ENCODE peak calls at places on chromosomes 2 and 18, in five cellular contexts. One of them, this sample, is unnamed.

GRCh38 chr2:101805146-101806088 is 107.9 kb downstream of the MAP4K4 start:
- DNase-seq in Peyer's patch: no peak
- DNase-seq in upper lobe of right lung: no peak
- DNase-seq in foreskin fibroblast: no peak
- DNase-seq in IMR-90: peak
- DNase-seq in this sample: peak

GRCh38 chr18:61579581-61579980 is 246.4 kb downstream of the CDH20 start:
- DNase-seq in Peyer's patch: no peak
- DNase-seq in upper lobe of right lung: no peak
- DNase-seq in IMR-90: no peak
- DNase-seq in foreskin fibroblast: no peak
- DNase-seq in this sample: no peak

GRCh38 chr2:225993430-225993829 is 593.9 kb downstream of the NYAP2 start:
- DNase-seq in foreskin fibroblast: peak
- DNase-seq in Peyer's patch: no peak
- DNase-seq in upper lobe of right lung: no peak
- DNase-seq in IMR-90: peak
- DNase-seq in this sample: peak

GRCh38 chr2:134682726-134683125 is 36.1 kb downstream of the TMEM163 start:
- DNase-seq in foreskin fibroblast: no peak
- DNase-seq in upper lobe of right lung: no peak
- DNase-seq in Peyer's patch: no peak
- DNase-seq in IMR-90: no peak
- DNase-seq in this sample: peak

GRCh38 chr2:16154061-16154460 is 213.7 kb downstream of the MYCN start:
- DNase-seq in Peyer's patch: no peak
- DNase-seq in IMR-90: no peak
- DNase-seq in foreskin fibroblast: no peak
- DNase-seq in upper lobe of right lung: no peak
- DNase-seq in this sample: no peak

GRCh38 chr18:64318547-64318946 is 169.7 kb upstream of the LINC00305 start:
- DNase-seq in upper lobe of right lung: no peak
- DNase-seq in foreskin fibroblast: no peak
- DNase-seq in Peyer's patch: no peak
- DNase-seq in IMR-90: no peak
- DNase-seq in this sample: no peak

GRCh38 chr2:171404258-171404657 is 29.5 kb downstream of the METTL8 start:
- DNase-seq in Peyer's patch: no peak
- DNase-seq in IMR-90: peak
- DNase-seq in upper lobe of right lung: no peak
- DNase-seq in foreskin fibroblast: peak
- DNase-seq in this sample: no peak

GRCh38 chr2:183837157-183837556 is 712.9 kb downstream of the NUP35 start:
- DNase-seq in IMR-90: no peak
- DNase-seq in upper lobe of right lung: no peak
- DNase-seq in Peyer's patch: no peak
- DNase-seq in foreskin fibroblast: no peak
- DNase-seq in this sample: no peak

GRCh38 chr2:120914839-120915521 is 179.3 kb downstream of the GLI2 start:
- DNase-seq in foreskin fibroblast: peak
- DNase-seq in IMR-90: peak
- DNase-seq in upper lobe of right lung: peak
- DNase-seq in Peyer's patch: no peak
- DNase-seq in this sample: peak

GRCh38 chr2:42569883-42570282 is 1.5 kb downstream of the MTA3 start:
- DNase-seq in Peyer's patch: no peak
- DNase-seq in foreskin fibroblast: peak
- DNase-seq in IMR-90: no peak
- DNase-seq in upper lobe of right lung: no peak
- DNase-seq in this sample: peak

GRCh38 chr2:72916743-72917137 is 579 bp upstream of the EMX1 start:
- DNase-seq in upper lobe of right lung: no peak
- DNase-seq in IMR-90: no peak
- DNase-seq in foreskin fibroblast: no peak
- DNase-seq in Peyer's patch: no peak
- DNase-seq in this sample: no peak

GRCh38 chr2:65382776-65383357 is 49.5 kb downstream of the SPRED2 start:
- DNase-seq in upper lobe of right lung: peak
- DNase-seq in IMR-90: peak
- DNase-seq in Peyer's patch: peak
- DNase-seq in foreskin fibroblast: peak
- DNase-seq in this sample: no peak

GRCh38 chr2:5176764-5177163 is 515.4 kb upstream of the SOX11 start:
- DNase-seq in upper lobe of right lung: no peak
- DNase-seq in IMR-90: peak
- DNase-seq in Peyer's patch: no peak
- DNase-seq in foreskin fibroblast: peak
- DNase-seq in this sample: no peak

GRCh38 chr2:210617732-210618330 is 61.4 kb downstream of the CPS1 start:
- DNase-seq in foreskin fibroblast: peak
- DNase-seq in IMR-90: peak
- DNase-seq in Peyer's patch: no peak
- DNase-seq in upper lobe of right lung: no peak
- DNase-seq in this sample: peak

GRCh38 chr2:121565389-121566250 is 34.9 kb downstream of the RNU4ATAC start:
- DNase-seq in upper lobe of right lung: no peak
- DNase-seq in foreskin fibroblast: no peak
- DNase-seq in Peyer's patch: no peak
- DNase-seq in IMR-90: no peak
- DNase-seq in this sample: no peak

GRCh38 chr18:79962311-79962710 is 2.1 kb upstream of the HSBP1L1 start:
- DNase-seq in foreskin fibroblast: peak
- DNase-seq in Peyer's patch: no peak
- DNase-seq in upper lobe of right lung: peak
- DNase-seq in IMR-90: peak
- DNase-seq in this sample: peak

GRCh38 chr2:213022987-213023386 is 128.4 kb downstream of the IKZF2 start:
- DNase-seq in IMR-90: no peak
- DNase-seq in upper lobe of right lung: no peak
- DNase-seq in Peyer's patch: no peak
- DNase-seq in foreskin fibroblast: no peak
- DNase-seq in this sample: no peak

GRCh38 chr2:233563663-233564430 is 2.7 kb downstream of the USP40 start:
- DNase-seq in upper lobe of right lung: no peak
- DNase-seq in Peyer's patch: no peak
- DNase-seq in IMR-90: peak
- DNase-seq in foreskin fibroblast: no peak
- DNase-seq in this sample: no peak

GRCh38 chr2:233571001-233571400 is 4.4 kb upstream of the USP40 start:
- DNase-seq in upper lobe of right lung: no peak
- DNase-seq in foreskin fibroblast: no peak
- DNase-seq in Peyer's patch: no peak
- DNase-seq in IMR-90: no peak
- DNase-seq in this sample: no peak

GRCh38 chr2:233571462-233571861 is 4.9 kb upstream of the USP40 start:
- DNase-seq in foreskin fibroblast: no peak
- DNase-seq in upper lobe of right lung: no peak
- DNase-seq in IMR-90: no peak
- DNase-seq in Peyer's patch: no peak
- DNase-seq in this sample: no peak

GRCh38 chr2:233565685-233566140 is 869 bp downstream of the USP40 start:
- DNase-seq in foreskin fibroblast: no peak
- DNase-seq in upper lobe of right lung: no peak
- DNase-seq in IMR-90: no peak
- DNase-seq in Peyer's patch: no peak
- DNase-seq in this sample: no peak

DNA sequence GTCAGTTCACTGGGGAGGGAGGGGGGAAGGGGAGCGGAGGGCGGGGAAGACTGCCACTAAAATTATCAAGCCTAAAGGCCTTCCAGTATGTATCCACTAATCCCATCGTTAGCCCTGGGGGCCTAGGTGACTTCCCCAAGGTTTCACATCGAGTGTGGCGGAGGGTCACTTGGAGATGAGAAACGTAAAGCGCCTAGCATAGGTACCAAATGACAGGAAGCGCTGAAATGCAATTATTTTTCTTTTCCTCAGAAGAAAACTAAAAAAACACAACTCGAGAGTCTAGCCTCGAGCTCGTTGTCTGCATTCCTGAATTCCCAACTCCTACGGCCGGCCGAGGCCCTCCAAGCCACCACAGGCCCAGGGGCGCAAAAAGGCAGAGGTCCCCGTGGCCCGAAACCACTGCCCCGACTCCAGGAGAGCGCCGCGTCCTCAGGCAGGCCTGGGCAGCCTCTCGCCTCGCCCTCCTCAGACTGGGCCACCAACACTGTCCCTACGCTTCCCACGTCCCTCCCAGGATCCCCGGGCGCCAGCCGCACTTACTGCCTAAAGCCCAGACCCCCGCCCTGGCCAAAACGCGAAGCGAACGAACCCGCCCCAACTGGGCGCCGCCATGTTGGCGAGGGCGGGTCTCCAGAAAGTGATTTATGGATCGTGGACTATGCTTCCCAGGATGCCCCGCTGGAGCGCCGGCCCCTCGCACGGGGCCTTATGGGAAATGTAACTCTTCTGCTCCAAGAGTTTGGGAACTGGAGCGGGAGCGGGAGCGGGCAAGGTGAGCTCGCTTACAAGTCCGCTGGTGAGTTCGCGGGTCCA is at the start of gene USP40:
- DNase-seq in foreskin fibroblast: peak
- DNase-seq in Peyer's patch: peak
- DNase-seq in upper lobe of right lung: peak
- DNase-seq in IMR-90: peak
- DNase-seq in this sample: peak
- TF ChIP-seq CTCF in foreskin fibroblast: no peak
- TF ChIP-seq CTCF in Peyer's patch: no peak
- TF ChIP-seq CTCF in upper lobe of right lung: no peak
- TF ChIP-seq CTCF in IMR-90: no peak
- TF ChIP-seq CTCF in this sample: no peak

GRCh38 chr2:164840930-164841718 is 499 bp downstream of the COBLL1 start:
- DNase-seq in upper lobe of right lung: peak
- DNase-seq in Peyer's patch: peak
- DNase-seq in IMR-90: peak
- DNase-seq in foreskin fibroblast: peak
- DNase-seq in this sample: peak

GRCh38 chr2:164840458-164840929 is 1.1 kb downstream of the COBLL1 start:
- DNase-seq in foreskin fibroblast: peak
- DNase-seq in IMR-90: no peak
- DNase-seq in upper lobe of right lung: peak
- DNase-seq in Peyer's patch: peak
- DNase-seq in this sample: no peak

GRCh38 chr2:164842624-164842966 is 972 bp upstream of the COBLL1 start:
- DNase-seq in Peyer's patch: no peak
- DNase-seq in foreskin fibroblast: no peak
- DNase-seq in upper lobe of right lung: no peak
- DNase-seq in IMR-90: no peak
- DNase-seq in this sample: no peak

GRCh38 chr2:164841719-164842623 is at the start of gene COBLL1:
- DNase-seq in Peyer's patch: peak
- DNase-seq in foreskin fibroblast: peak
- DNase-seq in upper lobe of right lung: peak
- DNase-seq in IMR-90: peak
- DNase-seq in this sample: peak

GRCh38 chr2:164843346-164843841 is 1.8 kb upstream of the COBLL1 start:
- DNase-seq in IMR-90: no peak
- DNase-seq in upper lobe of right lung: no peak
- DNase-seq in foreskin fibroblast: peak
- DNase-seq in Peyer's patch: no peak
- DNase-seq in this sample: no peak
- H3K4me3 ChIP-seq in IMR-90: no peak
- H3K4me3 ChIP-seq in upper lobe of right lung: no peak
- H3K4me3 ChIP-seq in foreskin fibroblast: no peak
- H3K4me3 ChIP-seq in Peyer's patch: no peak
- H3K4me3 ChIP-seq in this sample: no peak

DNA sequence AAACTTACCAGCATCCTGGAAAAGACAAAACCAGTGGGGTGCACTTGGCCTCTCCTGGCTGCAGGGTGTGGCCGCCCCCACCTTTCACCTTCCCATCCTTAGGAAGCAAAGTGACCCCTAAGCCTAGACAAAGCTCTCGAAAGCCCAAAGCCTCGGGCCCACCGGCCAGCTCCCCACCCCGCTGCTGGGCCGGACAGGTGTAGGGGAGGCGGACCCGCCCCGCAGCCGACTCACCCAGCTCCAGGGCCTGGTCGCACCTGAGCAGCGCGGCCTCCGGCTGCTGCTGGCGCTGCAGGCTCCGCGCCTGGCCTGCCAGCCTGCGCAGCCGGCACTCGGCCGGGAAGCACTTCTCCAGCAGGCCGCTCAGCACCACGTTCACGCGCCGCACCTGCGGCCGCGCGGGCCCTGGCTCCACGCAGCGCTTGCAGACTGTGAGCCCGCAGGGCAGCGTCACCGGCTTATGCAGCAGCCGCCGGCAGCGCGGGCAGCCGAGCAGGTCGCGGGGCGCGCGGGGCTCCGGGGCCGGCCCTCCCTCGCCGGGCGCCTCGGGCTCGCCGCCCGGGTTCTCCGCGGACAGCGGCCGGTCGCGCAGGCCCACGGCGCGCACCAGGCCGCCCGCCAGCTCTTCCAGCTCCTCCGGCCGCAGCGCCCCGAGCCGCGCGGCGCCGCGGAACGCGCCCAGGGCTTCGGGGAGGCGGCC is 970 bp downstream of the LONRF2 start:
- DNase-seq in upper lobe of right lung: peak
- DNase-seq in foreskin fibroblast: peak
- DNase-seq in Peyer's patch: no peak
- DNase-seq in IMR-90: peak
- DNase-seq in this sample: peak
- TF ChIP-seq CTCF in upper lobe of right lung: peak
- TF ChIP-seq CTCF in foreskin fibroblast: no peak
- TF ChIP-seq CTCF in Peyer's patch: no peak
- TF ChIP-seq CTCF in IMR-90: no peak
- TF ChIP-seq CTCF in this sample: peak

GRCh38 chr2:128501022-128501690 is 182.5 kb upstream of the HS6ST1 start:
- DNase-seq in upper lobe of right lung: no peak
- DNase-seq in IMR-90: no peak
- DNase-seq in Peyer's patch: no peak
- DNase-seq in foreskin fibroblast: no peak
- DNase-seq in this sample: no peak
- H3K4me3 ChIP-seq in upper lobe of right lung: no peak
- H3K4me3 ChIP-seq in IMR-90: no peak
- H3K4me3 ChIP-seq in Peyer's patch: no peak
- H3K4me3 ChIP-seq in foreskin fibroblast: no peak
- H3K4me3 ChIP-seq in this sample: no peak

GRCh38 chr18:31506024-31506742 is 8.2 kb downstream of the DSG2 start:
- DNase-seq in Peyer's patch: no peak
- DNase-seq in IMR-90: peak
- DNase-seq in foreskin fibroblast: no peak
- DNase-seq in upper lobe of right lung: no peak
- DNase-seq in this sample: no peak
- TF ChIP-seq CTCF in Peyer's patch: no peak
- TF ChIP-seq CTCF in IMR-90: peak
- TF ChIP-seq CTCF in foreskin fibroblast: no peak
- TF ChIP-seq CTCF in upper lobe of right lung: no peak
- TF ChIP-seq CTCF in this sample: peak

This sample was measured in cardiac muscle cell.